ENCODE peak calls at places on chromosome 20, in six cellular contexts. T, Q, N, I, P and S are unnamed samples.

GRCh38 chr20:61525781-61526431 is 273.8 kb downstream of the CDH4 start:
- DNase-seq in T (no peak), P (peak), I (no peak), N (no peak), Q (no peak), S (no peak)

GRCh38 chr20:719816-720215 is 44.2 kb upstream of the SCRT2 start:
- DNase-seq in P (no peak), T (no peak), I (no peak), N (no peak), Q (no peak), S (no peak)

GRCh38 chr20:63114693-63115069 is 101.2 kb downstream of the YTHDF1 start:
- DNase-seq in T (no peak), Q (no peak), I (no peak), N (no peak), P (no peak), S (no peak)

GRCh38 chr20:51434556-51435256 is 107.8 kb downstream of the NFATC2 start:
- DNase-seq in T (no peak), N (no peak), I (no peak), Q (no peak), P (no peak), S (no peak)

GRCh38 chr20:19463597-19463996 is 251.2 kb downstream of the SLC24A3 start:
- DNase-seq in T (no peak), Q (no peak), N (no peak), I (no peak), P (no peak), S (no peak)

GRCh38 chr20:51720854-51721253 is 47.3 kb downstream of the ATP9A start:
- DNase-seq in T (no peak), Q (no peak), N (no peak), P (no peak), I (no peak), S (no peak)

GRCh38 chr20:47016068-47016664 is 121.5 kb downstream of the EYA2 start:
- DNase-seq in Q (no peak), I (no peak), P (peak), T (no peak), N (no peak), S (no peak)

GRCh38 chr20:2379511-2380229 is 1.0 kb upstream of the TGM6 start:
- DNase-seq in P (no peak), N (no peak), T (no peak), Q (no peak), I (no peak), S (no peak)

GRCh38 chr20:51457281-51457932 is 85.1 kb downstream of the NFATC2 start:
- DNase-seq in N (no peak), I (no peak), T (peak), P (no peak), Q (no peak), S (no peak)

GRCh38 chr20:4045082-4045481 is 29.7 kb upstream of the RNF24 start:
- DNase-seq in I (no peak), P (no peak), Q (no peak), T (no peak), N (no peak), S (no peak)

GRCh38 chr20:13687827-13688226 is 49.1 kb upstream of the TASP1 start:
- DNase-seq in N (no peak), P (no peak), Q (no peak), T (no peak), I (no peak), S (no peak)

GRCh38 chr20:32971703-32972161 is 32.5 kb downstream of the SUN5 start:
- DNase-seq in P (no peak), Q (no peak), T (no peak), I (peak), N (peak), S (no peak)

GRCh38 chr20:33229843-33230242 is 6.0 kb upstream of the BPIFA1 start:
- DNase-seq in I (no peak), N (no peak), T (no peak), P (no peak), Q (peak), S (peak)

GRCh38 chr20:19849341-19850189 is 91.5 kb downstream of the RIN2 start:
- DNase-seq in T (no peak), P (no peak), N (no peak), Q (no peak), I (no peak), S (no peak)

GRCh38 chr20:62697468-62697912 is 11.1 kb upstream of the NTSR1 start:
- DNase-seq in Q (no peak), T (no peak), N (no peak), P (no peak), I (no peak), S (no peak)

GRCh38 chr20:51419646-51420045 is 122.9 kb downstream of the NFATC2 start:
- DNase-seq in T (no peak), P (no peak), I (no peak), Q (no peak), N (no peak), S (no peak)

GRCh38 chr20:47875302-47876025 is 90.2 kb upstream of the SULF2 start:
- DNase-seq in P (no peak), I (no peak), T (no peak), N (no peak), Q (no peak), S (no peak)

GRCh38 chr20:62724692-62725595 is 16.3 kb downstream of the NTSR1 start:
- DNase-seq in Q (no peak), P (no peak), T (no peak), N (no peak), I (no peak), S (no peak)

GRCh38 chr20:23350855-23351838 is 556 bp downstream of the NXT1 start:
- DNase-seq in T (peak), P (peak), I (no peak), Q (peak), N (peak), S (peak)

GRCh38 chr20:23442436-23442835 is 3.0 kb downstream of the CSTL1 start:
- DNase-seq in P (no peak), Q (no peak), T (no peak), I (no peak), N (no peak), S (no peak)

GRCh38 chr20:16493486-16493885 is 79.8 kb downstream of the KIF16B start:
- DNase-seq in N (no peak), I (no peak), P (no peak), T (no peak), Q (no peak), S (no peak)

GRCh38 chr20:62860391-62860923 is 1.2 kb downstream of the TCFL5 start:
- DNase-seq in T (no peak), Q (peak), N (no peak), P (no peak), I (no peak), S (no peak)

GRCh38 chr20:37317316-37317715 is 27.9 kb downstream of the MANBAL start:
- DNase-seq in T (no peak), I (no peak), P (no peak), Q (no peak), N (no peak), S (no peak)

DNA sequence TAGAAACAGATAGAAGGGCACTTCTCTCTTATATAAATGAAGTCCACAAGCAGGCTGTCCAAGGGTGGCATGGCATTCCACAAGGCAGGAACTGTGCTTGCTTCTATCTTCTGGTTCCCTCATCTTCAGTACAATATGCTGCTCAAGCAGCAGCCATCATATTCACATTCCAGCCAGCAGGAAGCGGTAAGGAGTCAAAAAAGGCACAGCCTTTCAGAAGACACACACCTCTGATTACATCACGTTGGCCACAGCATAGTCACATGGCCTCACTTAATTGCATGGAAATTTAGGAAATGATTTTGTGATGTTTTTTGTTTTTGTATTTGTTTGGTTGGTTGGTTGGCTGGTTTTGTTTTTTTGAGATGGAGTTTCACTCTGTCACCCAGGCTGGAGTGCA is 19.0 kb downstream of the REM1 start:
- DNase-seq in Q (peak), T (no peak), I (no peak), N (peak), P (peak), S (peak)
- TF ChIP-seq GABPA in Q (no peak), T (no peak), I (no peak), N (no peak), P (no peak), S (no peak)

GRCh38 chr20:49340161-49340966 is 62.5 kb upstream of the ZNFX1 start:
- DNase-seq in I (no peak), P (no peak), T (peak), Q (no peak), N (no peak), S (no peak)
- TF ChIP-seq GABPA in I (no peak), P (no peak), T (no peak), Q (no peak), N (no peak), S (no peak)

DNA sequence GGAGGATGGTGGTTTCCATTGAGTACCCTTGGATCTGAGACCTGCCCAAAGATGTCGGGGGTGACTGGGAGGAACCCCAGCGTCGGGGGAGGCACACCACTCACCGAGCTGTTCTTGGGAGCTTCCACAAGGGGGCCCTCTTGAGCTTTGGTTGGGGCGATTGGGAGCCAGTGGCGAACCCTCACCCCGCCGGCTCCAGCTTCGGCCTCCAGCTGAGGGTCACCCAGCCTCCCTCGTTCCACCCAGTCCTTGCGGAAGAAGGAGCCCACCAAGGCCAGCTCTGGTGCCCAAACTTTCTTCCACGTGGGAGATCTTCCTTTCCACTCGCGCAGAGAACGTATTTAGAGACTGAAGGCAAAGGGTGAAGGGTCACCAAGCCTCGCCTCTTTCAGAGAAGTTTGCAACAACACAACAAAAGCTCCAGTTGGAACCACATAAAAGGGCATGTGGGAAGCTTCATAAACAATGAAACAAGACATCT is 33.6 kb downstream of the APCDD1L start:
- DNase-seq in T (no peak), I (no peak), P (peak), N (peak), Q (peak), S (peak)
- TF ChIP-seq GABPA in T (no peak), I (no peak), P (no peak), N (no peak), Q (no peak), S (no peak)

GRCh38 chr20:7410150-7410549 is 530.1 kb downstream of the HAO1 start:
- DNase-seq in I (no peak), P (no peak), T (no peak), N (no peak), Q (no peak), S (no peak)

GRCh38 chr20:7411075-7411474 is 529.2 kb downstream of the HAO1 start:
- DNase-seq in N (no peak), Q (no peak), P (no peak), I (no peak), T (no peak), S (no peak)

GRCh38 chr20:7406671-7407070 is 533.6 kb downstream of the HAO1 start:
- DNase-seq in Q (no peak), I (no peak), P (no peak), T (no peak), N (no peak), S (no peak)
- TF ChIP-seq GABPA in Q (no peak), I (no peak), P (no peak), T (no peak), N (no peak), S (no peak)